ENCODE peak calls at places on chromosomes 1 and 21, in four cellular contexts. T, Q, K and W are unnamed samples.

GRCh38 chr21:20647603-20648002 is 350.6 kb upstream of the NCAM2 start:
- DNase-seq in T (no peak), Q (no peak), K (no peak), W (no peak)

GRCh38 chr1:29593601-29594382 is 357.5 kb downstream of the PTPRU start:
- DNase-seq in T (no peak), Q (no peak), K (no peak), W (no peak)

GRCh38 chr1:63087966-63088365 is 234.4 kb upstream of the FOXD3 start:
- DNase-seq in T (no peak), Q (no peak), K (no peak), W (no peak)

GRCh38 chr1:86218859-86219258 is 62.3 kb upstream of the COL24A1 start:
- DNase-seq in T (no peak), Q (no peak), K (no peak), W (no peak)

GRCh38 chr21:44870748-44871495 is 2.6 kb downstream of the PTTG1IP start:
- DNase-seq in T (no peak), Q (no peak), K (no peak), W (no peak)

GRCh38 chr1:174244017-174244416 is 84.7 kb downstream of the RABGAP1L start:
- DNase-seq in T (no peak), Q (no peak), K (no peak), W (no peak)

GRCh38 chr1:184049291-184049690 is 2.2 kb upstream of the TSEN15 start:
- DNase-seq in T (no peak), Q (no peak), K (no peak), W (no peak)

GRCh38 chr1:38446936-38447335 is 400.3 kb upstream of the POU3F1 start:
- DNase-seq in T (no peak), Q (no peak), K (no peak), W (no peak)

GRCh38 chr1:229253170-229253974 is 17.5 kb upstream of the RAB4A start:
- DNase-seq in T (no peak), Q (no peak), K (no peak), W (no peak)

GRCh38 chr21:22468893-22469292 is 1470.7 kb downstream of the NCAM2 start:
- DNase-seq in T (no peak), Q (no peak), K (no peak), W (no peak)

GRCh38 chr1:13801232-13801631 is 101.2 kb downstream of the PRDM2 start:
- DNase-seq in T (no peak), Q (no peak), K (no peak), W (peak)